ENCODE peak calls at places on chromosomes 7 and 10, in ten cellular contexts. H is NCI-H1048; B is AG09319; V is stimulated activated CD4-positive, alpha-beta T cell treated with anti-CD3 and anti-CD28 coated beads, TNF-alpha, amount 100 ng/mL, for 4 hours; U is HCT116; W is NCI-H187; E is cardiac fibroblast; C is A172; I is WTC11; Z is transverse colon. Y is an unnamed sample.

GRCh38 chr10:3857318-3857717 is 72.3 kb upstream of the KLF6 start:
- DNase-seq in H (no peak), B (no peak), V (no peak), U (no peak), W (no peak), E (no peak), C (no peak), I (no peak), Z (no peak), Y (no peak)

GRCh38 chr10:20814116-20814515 is 83.0 kb downstream of the NEBL start:
- DNase-seq in H (no peak), B (no peak), V (no peak), U (no peak), W (no peak), E (no peak), C (no peak), I (no peak), Z (no peak), Y (no peak)

GRCh38 chr7:93958216-93958615 is 36.7 kb downstream of the GNG11 start:
- DNase-seq in H (no peak), B (no peak), V (no peak), U (no peak), W (no peak), E (no peak), C (no peak), I (no peak), Z (no peak), Y (no peak)

GRCh38 chr10:52213511-52213831 is 100.6 kb upstream of the DKK1 start:
- DNase-seq in H (no peak), B (no peak), V (no peak), U (no peak), W (no peak), E (peak), C (peak), I (no peak), Z (no peak), Y (peak)

GRCh38 chr7:130956417-130957139 is 222.6 kb upstream of the KLF14 start:
- DNase-seq in H (no peak), B (no peak), V (no peak), U (no peak), W (no peak), E (peak), C (no peak), I (no peak), Z (no peak), Y (no peak)

GRCh38 chr7:116445447-116445846 is 54.1 kb upstream of the CAV2 start:
- DNase-seq in H (no peak), B (no peak), V (no peak), U (no peak), W (no peak), E (no peak), C (no peak), I (no peak), Z (no peak), Y (no peak)

GRCh38 chr7:108459922-108460551 is 3.8 kb upstream of the NRCAM start:
- DNase-seq in H (no peak), B (no peak), V (no peak), U (peak), W (no peak), E (peak), C (peak), I (no peak), Z (no peak), Y (peak)

GRCh38 chr10:11159543-11160215 is 142.0 kb downstream of the CELF2 start:
- DNase-seq in H (no peak), B (no peak), V (no peak), U (no peak), W (no peak), E (no peak), C (no peak), I (no peak), Z (no peak), Y (no peak)

GRCh38 chr10:120981601-120982381 is 130.6 kb downstream of the WDR11 start:
- DNase-seq in H (no peak), B (no peak), V (no peak), U (no peak), W (no peak), E (no peak), C (no peak), I (no peak), Z (no peak), Y (no peak)

GRCh38 chr10:74888947-74889661 is 62.7 kb downstream of the KAT6B start:
- DNase-seq in H (no peak), B (no peak), V (no peak), U (peak), W (peak), E (no peak), C (peak), I (no peak), Z (no peak), Y (peak)

GRCh38 chr10:43173120-43173519 is 34.9 kb downstream of the CSGALNACT2 start:
- DNase-seq in H (no peak), B (no peak), V (no peak), U (no peak), W (no peak), E (no peak), C (no peak), I (no peak), Z (no peak), Y (no peak)

GRCh38 chr7:74275401-74275881 is 13.8 kb upstream of the CLIP2 start:
- DNase-seq in H (no peak), B (no peak), V (no peak), U (no peak), W (no peak), E (no peak), C (no peak), I (peak), Z (no peak), Y (peak)

GRCh38 chr7:90777075-90777864 is 181.1 kb downstream of the CDK14 start:
- DNase-seq in H (no peak), B (no peak), V (no peak), U (no peak), W (no peak), E (no peak), C (no peak), I (no peak), Z (no peak), Y (no peak)

GRCh38 chr7:1181031-1181430 is 21.0 kb upstream of the ZFAND2A start:
- DNase-seq in H (no peak), B (no peak), V (no peak), U (no peak), W (no peak), E (no peak), C (no peak), I (no peak), Z (no peak), Y (no peak)

GRCh38 chr10:74244097-74244685 is 93.2 kb downstream of the ADK start:
- DNase-seq in H (no peak), B (peak), V (no peak), U (peak), W (peak), E (peak), C (peak), I (no peak), Z (no peak), Y (no peak)

GRCh38 chr7:47285860-47286491 is 295.9 kb downstream of the TNS3 start:
- DNase-seq in H (no peak), B (peak), V (no peak), U (no peak), W (no peak), E (peak), C (no peak), I (no peak), Z (no peak), Y (no peak)

GRCh38 chr7:99707096-99707495 is 27.3 kb upstream of the CYP3A5 start:
- DNase-seq in H (no peak), B (no peak), V (no peak), U (no peak), W (no peak), E (peak), C (no peak), I (no peak), Z (no peak), Y (no peak)

GRCh38 chr7:143003393-143004051 is 23.4 kb downstream of the OR9A2 start:
- DNase-seq in H (no peak), B (no peak), V (peak), U (peak), W (no peak), E (peak), C (peak), I (no peak), Z (no peak), Y (peak)